ENCODE peak calls at places on chromosomes 2 and 18, in six cellular contexts. Y, E, D, I, J and C are unnamed samples.
A peak's percentile ranks its signal among the peaks of the same experiment; 100 is the strongest.

GRCh38 chr2:206296128-206296527 is 21.7 kb downstream of the ZDBF2 start:
- DNase-seq in Y (no peak), E (no peak), D (peak; percentile 17), I (no peak), J (peak; percentile 6), C (no peak)

GRCh38 chr2:128543646-128544045 is 225.0 kb upstream of the HS6ST1 start:
- DNase-seq in Y (peak; percentile 82), E (no peak), D (no peak), I (peak; percentile 88), J (no peak), C (no peak)

GRCh38 chr18:11047817-11048216 is 101.6 kb downstream of the PIEZO2 start:
- DNase-seq in Y (no peak), E (no peak), D (no peak), I (no peak), J (no peak), C (no peak)

GRCh38 chr2:173797586-173798263 is 167.4 kb downstream of the SP3 start:
- DNase-seq in Y (no peak), E (no peak), D (no peak), I (no peak), J (no peak), C (no peak)

GRCh38 chr2:25981596-25982272 is 563 bp downstream of the KIF3C start:
- DNase-seq in Y (peak; percentile 45), E (peak; percentile 54), D (no peak), I (no peak), J (no peak), C (no peak)

GRCh38 chr2:203600286-203600685 is 65.2 kb upstream of the RAPH1 start:
- DNase-seq in Y (peak; percentile 54), E (no peak), D (no peak), I (no peak), J (no peak), C (no peak)

GRCh38 chr2:171319164-171319810 is 114.5 kb downstream of the METTL8 start:
- DNase-seq in Y (peak; percentile 50), E (peak; percentile 38), D (peak; percentile 68), I (no peak), J (peak; percentile 81), C (no peak)

GRCh38 chr2:231819449-231820042 is 33.3 kb downstream of the COPS7B start:
- DNase-seq in Y (no peak), E (no peak), D (no peak), I (no peak), J (no peak), C (no peak)

GRCh38 chr2:219957815-219958214 is 330.4 kb downstream of the SLC4A3 start:
- DNase-seq in Y (no peak), E (no peak), D (no peak), I (no peak), J (no peak), C (no peak)

DNA sequence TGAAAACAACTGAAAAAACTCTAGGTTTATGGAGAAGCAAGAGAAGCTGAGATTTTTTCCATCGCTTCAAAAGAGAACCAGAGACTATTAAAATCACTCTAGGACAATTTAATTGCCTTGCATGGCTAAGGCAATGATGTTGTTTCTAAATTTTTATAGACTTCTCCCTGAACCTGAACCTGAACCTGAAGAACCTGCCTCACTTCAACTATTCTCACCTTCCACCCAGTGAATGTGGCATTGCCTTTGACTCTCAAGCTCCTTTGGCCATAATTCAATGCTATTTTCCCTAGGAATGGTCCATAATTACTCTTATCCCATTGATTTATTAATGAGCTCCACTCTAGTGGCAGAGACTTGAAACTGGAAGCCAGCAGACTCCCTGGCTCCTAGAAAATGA is 303.9 kb upstream of the UBE2E3 start:
- DNase-seq in Y (no peak), E (no peak), D (no peak), I (no peak), J (no peak), C (no peak)
- H2BK120ac ChIP-seq in Y (no peak overlapping the region), E (no peak overlapping the region), D (no peak overlapping the region), I (no peak overlapping the region), J (no peak overlapping the region), C (no peak overlapping the region)

DNA sequence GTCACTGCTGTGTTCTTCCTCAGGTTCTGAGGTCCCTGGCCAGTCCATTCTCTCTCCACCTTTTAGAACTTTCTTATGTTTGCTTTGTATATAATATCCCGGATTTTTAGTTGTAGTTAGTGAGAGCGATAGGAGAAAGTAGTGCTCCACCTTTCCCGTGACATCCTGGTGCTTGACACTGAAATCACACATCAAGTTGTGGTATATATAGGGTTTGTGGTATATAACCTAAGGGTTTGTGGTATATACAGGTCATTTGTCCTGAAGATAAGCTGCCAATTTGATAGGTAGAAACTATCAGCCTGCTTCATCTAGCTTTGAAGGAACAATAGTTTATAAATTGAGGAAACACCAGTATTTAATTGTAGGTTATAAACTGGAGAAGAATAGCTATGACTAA is 13.1 kb downstream of the ZNF892 start:
- DNase-seq in Y (no peak), E (no peak), D (no peak), I (no peak), J (no peak), C (no peak)
- H3K9me3 ChIP-seq in Y (peaks cover 40% of the 10 kb centered on the region), E (peaks cover 75% of the 10 kb centered on the region), D (peaks cover 50% of the 10 kb centered on the region), I (peaks cover 14% of the 10 kb centered on the region), J (peaks cover 96% of the 10 kb centered on the region), C (peaks cover 91% of the 10 kb centered on the region)

DNA sequence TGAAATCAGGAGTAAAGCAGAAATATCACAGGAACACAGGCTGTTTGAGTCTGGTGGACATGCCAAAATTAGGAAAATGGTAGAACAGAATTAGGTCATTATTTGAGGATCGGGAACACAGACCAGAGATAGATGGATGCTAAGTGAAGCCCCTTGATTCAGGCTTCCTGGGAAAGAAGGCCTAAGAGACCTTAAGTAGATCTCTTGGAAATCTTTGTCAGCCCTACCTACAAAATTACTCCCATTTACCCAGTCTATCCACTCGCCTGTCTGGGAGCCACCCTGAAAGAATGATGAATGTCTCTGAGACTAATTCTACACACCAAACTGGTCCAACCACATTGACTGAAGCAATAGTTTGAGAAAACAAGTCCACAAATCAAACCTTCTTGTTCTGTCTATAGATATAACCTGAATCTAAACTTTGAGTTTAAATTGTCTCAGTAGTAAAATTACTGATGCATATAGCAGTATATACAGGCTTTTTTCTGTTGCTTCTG is 36.6 kb upstream of the TANK start:
- DNase-seq in Y (no peak), E (no peak), D (no peak), I (peak; percentile 56), J (no peak), C (no peak)
- H2BK120ac ChIP-seq in Y (no peak overlapping the region), E (peak overlapping the region; percentile 77), D (peak overlapping the region; percentile 95), I (peak overlapping the region; percentile 85), J (no peak overlapping the region), C (no peak overlapping the region)

DNA sequence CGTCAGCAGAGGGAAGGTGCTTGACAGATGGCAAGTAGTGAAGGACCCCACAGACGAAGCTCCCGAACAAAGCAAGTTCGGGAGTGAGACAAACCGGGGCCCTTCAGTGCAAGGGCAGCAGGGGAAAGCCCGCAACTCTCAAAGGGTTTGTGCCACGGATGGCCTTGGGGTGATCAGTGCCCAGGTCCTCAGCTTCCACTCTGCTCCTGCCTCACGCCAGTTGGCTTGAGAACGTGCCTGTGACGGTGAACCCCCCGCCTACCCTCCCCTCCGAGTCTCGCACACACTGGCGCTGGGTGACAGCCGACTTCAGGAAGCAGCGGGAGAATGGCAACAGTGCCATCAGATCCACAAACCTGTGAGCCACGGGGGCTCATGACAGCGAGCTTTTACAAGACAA is 56.8 kb upstream of the SALL3 start:
- DNase-seq in Y (no peak), E (no peak), D (no peak), I (no peak), J (no peak), C (no peak)
- H3K9me3 ChIP-seq in Y (no peaks in the 10 kb centered on the region), E (no peaks in the 10 kb centered on the region), D (peaks cover 55% of the 10 kb centered on the region), I (peaks cover 11% of the 10 kb centered on the region), J (peaks cover 4% of the 10 kb centered on the region), C (peaks cover 4% of the 10 kb centered on the region)

GRCh38 chr18:43271593-43272432 is 5.5 kb downstream of the SYT4 start:
- DNase-seq in Y (no peak), E (no peak), D (peak; percentile 61), I (no peak), J (peak; percentile 64), C (peak; percentile 46)
- H2BK120ac ChIP-seq in Y (no peak overlapping the region), E (no peak overlapping the region), D (no peak overlapping the region), I (no peak overlapping the region), J (no peak overlapping the region), C (no peak overlapping the region)